ENCODE peak calls at places on chromosomes 16 and 17, in nine cellular contexts. X, B, Q, N, W, G, L, E and T are unnamed samples.

GRCh38 chr17:29617125-29617480 is 5.6 kb downstream of the CORO6 start:
- DNase-seq in X (peak), B (peak), Q (peak), N (peak), W (peak), G (peak), L (peak), E (peak), T (peak)

GRCh38 chr17:75142236-75142971 is 10.9 kb upstream of the NT5C start:
- DNase-seq in X (no peak), B (no peak), Q (no peak), N (no peak), W (no peak), G (peak), L (no peak), E (no peak), T (no peak)

GRCh38 chr16:907819-908218 is 63.0 kb downstream of the LMF1 start:
- DNase-seq in X (no peak), B (no peak), Q (no peak), N (peak), W (no peak), G (no peak), L (no peak), E (peak), T (no peak)

GRCh38 chr17:65102235-65102634 is 34.9 kb upstream of the RGS9 start:
- DNase-seq in X (no peak), B (no peak), Q (no peak), N (no peak), W (no peak), G (no peak), L (no peak), E (no peak), T (no peak)

GRCh38 chr17:78532922-78533640 is 44.1 kb downstream of the DNAH17 start:
- DNase-seq in X (peak), B (no peak), Q (no peak), N (no peak), W (no peak), G (no peak), L (peak), E (no peak), T (no peak)

GRCh38 chr16:19239756-19240155 is 45.8 kb upstream of the CLEC19A start:
- DNase-seq in X (no peak), B (no peak), Q (peak), N (no peak), W (no peak), G (no peak), L (no peak), E (no peak), T (no peak)

GRCh38 chr17:81471804-81472456 is 40.7 kb downstream of the ACTG1 start:
- DNase-seq in X (peak), B (no peak), Q (no peak), N (peak), W (no peak), G (peak), L (no peak), E (no peak), T (no peak)

GRCh38 chr16:69443809-69444611 is 19.6 kb downstream of the CYB5B start:
- DNase-seq in X (peak), B (no peak), Q (no peak), N (no peak), W (peak), G (no peak), L (peak), E (no peak), T (no peak)

GRCh38 chr17:57943140-57943539 is 12.1 kb downstream of the CUEDC1 start:
- DNase-seq in X (no peak), B (no peak), Q (no peak), N (no peak), W (no peak), G (no peak), L (no peak), E (no peak), T (no peak)

GRCh38 chr16:5188318-5189025 is 90.9 kb upstream of the EEF2KMT start:
- DNase-seq in X (no peak), B (no peak), Q (no peak), N (no peak), W (no peak), G (no peak), L (no peak), E (no peak), T (no peak)

GRCh38 chr17:3866269-3866668 is 20.2 kb upstream of the NCBP3 start:
- DNase-seq in X (no peak), B (no peak), Q (no peak), N (no peak), W (no peak), G (no peak), L (no peak), E (no peak), T (no peak)

GRCh38 chr16:50879873-50880695 is 138.2 kb downstream of the CYLD start:
- DNase-seq in X (no peak), B (no peak), Q (no peak), N (no peak), W (no peak), G (peak), L (no peak), E (no peak), T (no peak)

GRCh38 chr17:80503921-80504320 is 27.5 kb upstream of the NPTX1 start:
- DNase-seq in X (no peak), B (no peak), Q (no peak), N (no peak), W (no peak), G (no peak), L (no peak), E (no peak), T (no peak)

GRCh38 chr16:27849621-27850020 is 213.9 kb downstream of the GSG1L start:
- DNase-seq in X (no peak), B (no peak), Q (no peak), N (no peak), W (no peak), G (no peak), L (no peak), E (no peak), T (no peak)

GRCh38 chr16:61233718-61234117 is 802.5 kb downstream of the CDH8 start:
- DNase-seq in X (no peak), B (no peak), Q (no peak), N (no peak), W (no peak), G (no peak), L (no peak), E (no peak), T (no peak)

GRCh38 chr16:67397812-67398545 is 4.7 kb upstream of the TPPP3 start:
- DNase-seq in X (no peak), B (no peak), Q (no peak), N (no peak), W (no peak), G (no peak), L (no peak), E (no peak), T (no peak)

GRCh38 chr17:81135503-81136283 is 29.6 kb upstream of the PVALEF start:
- DNase-seq in X (no peak), B (no peak), Q (no peak), N (peak), W (no peak), G (no peak), L (no peak), E (no peak), T (no peak)

GRCh38 chr17:77829871-77830799 is 128.4 kb upstream of the TNRC6C start:
- DNase-seq in X (peak), B (no peak), Q (no peak), N (peak), W (no peak), G (peak), L (no peak), E (no peak), T (no peak)

GRCh38 chr16:31298958-31299357 is 39.2 kb downstream of the ITGAM start:
- DNase-seq in X (no peak), B (no peak), Q (no peak), N (no peak), W (no peak), G (no peak), L (peak), E (no peak), T (no peak)

GRCh38 chr16:66344533-66345145 is 21.9 kb upstream of the CDH5 start:
- DNase-seq in X (no peak), B (no peak), Q (no peak), N (no peak), W (peak), G (peak), L (peak), E (no peak), T (no peak)

GRCh38 chr17:67019809-67020208 is 24.5 kb upstream of the CACNG1 start:
- DNase-seq in X (no peak), B (no peak), Q (no peak), N (no peak), W (no peak), G (no peak), L (no peak), E (no peak), T (no peak)

GRCh38 chr16:69927056-69927757 is 23.9 kb upstream of the CLEC18A start:
- DNase-seq in X (no peak), B (no peak), Q (no peak), N (peak), W (no peak), G (no peak), L (no peak), E (no peak), T (no peak)

GRCh38 chr17:79224476-79224875 is 149.9 kb downstream of the ENGASE start:
- DNase-seq in X (no peak), B (no peak), Q (no peak), N (no peak), W (no peak), G (no peak), L (no peak), E (no peak), T (no peak)

GRCh38 chr16:30762991-30763725 is 1.0 kb downstream of the RNF40 start:
- DNase-seq in X (no peak), B (no peak), Q (no peak), N (no peak), W (no peak), G (no peak), L (no peak), E (no peak), T (no peak)

GRCh38 chr17:80095038-80095843 is 6.1 kb upstream of the GAA start:
- DNase-seq in X (no peak), B (no peak), Q (no peak), N (no peak), W (no peak), G (no peak), L (no peak), E (no peak), T (no peak)

GRCh38 chr16:73215482-73216377 is 167.8 kb upstream of the ZFHX3 start:
- DNase-seq in X (no peak), B (no peak), Q (no peak), N (no peak), W (no peak), G (no peak), L (no peak), E (no peak), T (no peak)

GRCh38 chr17:81519284-81520020 is 6.9 kb upstream of the ACTG1 start:
- DNase-seq in X (peak), B (peak), Q (no peak), N (no peak), W (peak), G (no peak), L (peak), E (peak), T (peak)

GRCh38 chr16:6081320-6081976 is 983.9 kb upstream of the EEF2KMT start:
- DNase-seq in X (peak), B (no peak), Q (no peak), N (peak), W (no peak), G (peak), L (peak), E (no peak), T (no peak)